ENCODE peak calls at places on chromosomes 16 and 17, in eight cellular contexts. One of them, this sample, is unnamed.

GRCh38 chr17:81379523-81379942 is 15.7 kb upstream of the BAHCC1 start:
- DNase-seq in brain microvascular endothelial cell: no peak
- DNase-seq in BE2C: no peak
- DNase-seq in esophagus squamous epithelium: no peak
- DNase-seq in H1: no peak
- DNase-seq in neural progenitor cell: no peak
- DNase-seq in prostate gland: peak; percentile 82
- DNase-seq in mucosa of descending colon: peak; percentile 84
- DNase-seq in this sample: peak; percentile 59

GRCh38 chr17:72884066-72884465 is 208.4 kb downstream of the SLC39A11 start:
- DNase-seq in H1: no peak
- DNase-seq in mucosa of descending colon: no peak
- DNase-seq in neural progenitor cell: no peak
- DNase-seq in prostate gland: no peak
- DNase-seq in esophagus squamous epithelium: no peak
- DNase-seq in brain microvascular endothelial cell: no peak
- DNase-seq in BE2C: no peak
- DNase-seq in this sample: no peak

GRCh38 chr17:44053130-44053872 is 13.2 kb downstream of the LSM12 start:
- DNase-seq in H1: no peak
- DNase-seq in prostate gland: no peak
- DNase-seq in neural progenitor cell: no peak
- DNase-seq in brain microvascular endothelial cell: no peak
- DNase-seq in mucosa of descending colon: no peak
- DNase-seq in esophagus squamous epithelium: no peak
- DNase-seq in BE2C: no peak
- DNase-seq in this sample: no peak

GRCh38 chr16:49664221-49665215 is 191.4 kb downstream of the ZNF423 start:
- DNase-seq in prostate gland: no peak
- DNase-seq in BE2C: peak; percentile 38
- DNase-seq in mucosa of descending colon: peak; percentile 37
- DNase-seq in H1: no peak
- DNase-seq in neural progenitor cell: no peak
- DNase-seq in brain microvascular endothelial cell: no peak
- DNase-seq in esophagus squamous epithelium: no peak
- DNase-seq in this sample: no peak

GRCh38 chr17:1686086-1686485 is 1.4 kb upstream of the PRPF8 start:
- DNase-seq in esophagus squamous epithelium: no peak
- DNase-seq in brain microvascular endothelial cell: no peak
- DNase-seq in mucosa of descending colon: no peak
- DNase-seq in prostate gland: no peak
- DNase-seq in neural progenitor cell: no peak
- DNase-seq in H1: no peak
- DNase-seq in BE2C: no peak
- DNase-seq in this sample: peak; percentile 70

GRCh38 chr17:59914274-59914854 is 21.4 kb downstream of the RPS6KB1 start:
- DNase-seq in prostate gland: no peak
- DNase-seq in esophagus squamous epithelium: no peak
- DNase-seq in neural progenitor cell: peak; percentile 52
- DNase-seq in H1: no peak
- DNase-seq in mucosa of descending colon: no peak
- DNase-seq in brain microvascular endothelial cell: no peak
- DNase-seq in BE2C: peak; percentile 25
- DNase-seq in this sample: peak; percentile 43

GRCh38 chr17:17950806-17951205 is 21.4 kb downstream of the TOM1L2 start:
- DNase-seq in esophagus squamous epithelium: no peak
- DNase-seq in H1: no peak
- DNase-seq in mucosa of descending colon: no peak
- DNase-seq in neural progenitor cell: no peak
- DNase-seq in BE2C: no peak
- DNase-seq in prostate gland: no peak
- DNase-seq in brain microvascular endothelial cell: no peak
- DNase-seq in this sample: no peak

GRCh38 chr16:86692476-86692875 is 114.1 kb downstream of the FOXL1 start:
- DNase-seq in prostate gland: no peak
- DNase-seq in BE2C: no peak
- DNase-seq in brain microvascular endothelial cell: no peak
- DNase-seq in esophagus squamous epithelium: no peak
- DNase-seq in mucosa of descending colon: no peak
- DNase-seq in neural progenitor cell: no peak
- DNase-seq in H1: no peak
- DNase-seq in this sample: no peak

GRCh38 chr17:31830971-31831755 is 27.9 kb downstream of the COPRS start:
- DNase-seq in H1: no peak
- DNase-seq in esophagus squamous epithelium: no peak
- DNase-seq in neural progenitor cell: no peak
- DNase-seq in BE2C: no peak
- DNase-seq in prostate gland: no peak
- DNase-seq in brain microvascular endothelial cell: peak; percentile 42
- DNase-seq in mucosa of descending colon: no peak
- DNase-seq in this sample: no peak

GRCh38 chr16:57083469-57083868 is 8.9 kb upstream of the CPNE2 start:
- DNase-seq in BE2C: no peak
- DNase-seq in mucosa of descending colon: no peak
- DNase-seq in prostate gland: no peak
- DNase-seq in esophagus squamous epithelium: no peak
- DNase-seq in H1: no peak
- DNase-seq in brain microvascular endothelial cell: no peak
- DNase-seq in neural progenitor cell: no peak
- DNase-seq in this sample: no peak

GRCh38 chr16:73018796-73019455 is 29.0 kb downstream of the ZFHX3 start:
- DNase-seq in esophagus squamous epithelium: no peak
- DNase-seq in BE2C: no peak
- DNase-seq in prostate gland: no peak
- DNase-seq in neural progenitor cell: no peak
- DNase-seq in H1: no peak
- DNase-seq in brain microvascular endothelial cell: no peak
- DNase-seq in mucosa of descending colon: no peak
- DNase-seq in this sample: no peak

GRCh38 chr17:19317359-19318095 is 45.0 kb downstream of the B9D1 start:
- DNase-seq in esophagus squamous epithelium: no peak
- DNase-seq in neural progenitor cell: peak; percentile 87
- DNase-seq in H1: peak; percentile 80
- DNase-seq in mucosa of descending colon: peak; percentile 83
- DNase-seq in prostate gland: no peak
- DNase-seq in BE2C: peak; percentile 74
- DNase-seq in brain microvascular endothelial cell: peak; percentile 94
- DNase-seq in this sample: no peak

GRCh38 chr17:19315104-19315503 is 47.4 kb downstream of the B9D1 start:
- DNase-seq in neural progenitor cell: no peak
- DNase-seq in H1: no peak
- DNase-seq in BE2C: no peak
- DNase-seq in brain microvascular endothelial cell: no peak
- DNase-seq in esophagus squamous epithelium: no peak
- DNase-seq in prostate gland: no peak
- DNase-seq in mucosa of descending colon: no peak
- DNase-seq in this sample: no peak

GRCh38 chr17:19313746-19314651 is 48.5 kb downstream of the B9D1 start:
- DNase-seq in esophagus squamous epithelium: no peak
- DNase-seq in brain microvascular endothelial cell: no peak
- DNase-seq in BE2C: no peak
- DNase-seq in neural progenitor cell: no peak
- DNase-seq in prostate gland: no peak
- DNase-seq in mucosa of descending colon: no peak
- DNase-seq in H1: no peak
- DNase-seq in this sample: no peak

GRCh38 chr17:19318611-19319010 is 43.9 kb downstream of the B9D1 start:
- DNase-seq in BE2C: no peak
- DNase-seq in mucosa of descending colon: no peak
- DNase-seq in neural progenitor cell: no peak
- DNase-seq in H1: no peak
- DNase-seq in brain microvascular endothelial cell: no peak
- DNase-seq in esophagus squamous epithelium: no peak
- DNase-seq in prostate gland: no peak
- DNase-seq in this sample: no peak

DNA sequence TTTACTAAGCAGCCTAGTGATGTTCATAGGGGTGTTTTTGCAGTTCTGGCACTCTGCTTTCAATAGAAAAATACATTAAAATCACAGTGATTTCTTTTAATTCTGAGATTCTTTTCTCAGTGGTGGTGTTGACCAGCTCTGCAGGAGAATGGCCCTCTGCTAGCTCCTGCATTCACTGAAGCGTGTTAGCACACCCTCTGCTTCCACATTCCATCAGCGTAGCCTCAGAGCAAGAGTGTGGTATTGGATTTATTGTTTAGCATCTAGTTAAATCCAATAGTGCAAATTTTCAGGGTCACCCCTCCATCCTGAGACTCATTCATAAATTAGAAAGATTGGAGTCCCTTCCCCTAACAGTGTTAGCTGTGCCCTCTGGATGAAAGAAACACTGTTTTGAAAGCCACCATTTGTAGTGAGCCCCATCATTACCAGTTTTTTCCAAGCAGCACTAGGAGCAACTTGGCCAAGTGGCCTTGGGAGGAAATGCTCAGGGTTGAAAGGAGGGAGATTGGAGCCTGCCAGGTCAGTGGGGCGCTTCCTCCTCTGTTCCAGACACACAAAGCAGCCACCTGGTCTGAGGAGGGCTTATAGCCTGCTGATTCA is 45.7 kb downstream of the B9D1 start:
- DNase-seq in brain microvascular endothelial cell: no peak
- DNase-seq in prostate gland: no peak
- DNase-seq in neural progenitor cell: no peak
- DNase-seq in esophagus squamous epithelium: no peak
- DNase-seq in mucosa of descending colon: no peak
- DNase-seq in BE2C: no peak
- DNase-seq in H1: no peak
- DNase-seq in this sample: no peak
- H3K36me3 ChIP-seq in brain microvascular endothelial cell: peaks cover 6% of the 10 kb centered on the region
- H3K36me3 ChIP-seq in prostate gland: peaks cover 5% of the 10 kb centered on the region
- H3K36me3 ChIP-seq in neural progenitor cell: no peaks in the 10 kb centered on the region
- H3K36me3 ChIP-seq in esophagus squamous epithelium: peaks cover 13% of the 10 kb centered on the region
- H3K36me3 ChIP-seq in mucosa of descending colon: no peaks in the 10 kb centered on the region
- H3K36me3 ChIP-seq in BE2C: no peaks in the 10 kb centered on the region
- H3K36me3 ChIP-seq in H1: peaks cover 21% of the 10 kb centered on the region
- H3K36me3 ChIP-seq in this sample: peaks cover 25% of the 10 kb centered on the region

DNA sequence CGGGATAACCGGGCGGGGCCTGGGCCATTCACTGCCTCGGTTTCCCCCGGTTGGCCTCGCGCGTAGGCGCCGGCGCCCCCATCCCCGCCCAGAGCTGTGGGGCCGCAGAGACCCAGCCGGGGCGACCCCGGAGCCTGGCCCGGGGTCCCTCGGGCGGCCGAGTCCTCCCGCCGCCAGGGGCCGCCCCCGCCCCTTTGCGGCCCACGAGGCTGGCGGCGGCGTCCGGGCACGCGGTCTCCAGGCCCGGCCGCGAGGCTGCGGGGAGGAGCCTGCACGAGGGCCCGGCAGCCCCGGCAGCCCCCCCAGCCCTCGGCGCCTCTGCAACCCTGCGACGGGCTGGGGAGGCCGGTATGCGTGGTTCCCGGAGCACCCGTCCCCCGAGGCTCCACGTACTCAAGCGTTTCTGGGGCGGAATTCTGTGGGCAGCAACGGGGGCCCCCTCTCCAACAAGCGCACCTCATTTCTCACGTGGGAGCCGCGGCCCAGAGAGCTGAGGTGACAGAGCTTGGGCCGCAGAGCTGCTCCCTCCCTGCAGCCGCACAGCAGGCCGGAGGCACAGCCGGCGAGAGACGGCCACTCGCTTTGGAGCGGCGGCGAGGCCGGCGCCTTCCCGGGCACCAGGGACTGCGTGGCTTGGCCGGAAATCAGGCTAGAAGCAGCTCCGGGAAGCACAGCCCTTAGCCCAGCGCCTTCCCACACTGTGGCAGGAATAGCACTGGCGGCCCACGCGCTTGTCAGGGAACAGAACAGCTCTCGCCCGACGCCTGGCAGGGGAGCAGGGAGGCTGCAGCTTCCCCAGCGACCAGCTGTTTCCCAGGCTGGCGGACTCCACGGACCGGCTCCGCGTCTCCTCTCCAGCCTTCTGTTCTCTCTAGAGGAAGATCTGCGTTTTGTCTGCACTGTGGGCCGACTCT is 860 bp upstream of the LIMD2 start:
- DNase-seq in neural progenitor cell: peak; percentile 74
- DNase-seq in mucosa of descending colon: peak; percentile 49
- DNase-seq in BE2C: peak; percentile 63
- DNase-seq in H1: peak; percentile 72
- DNase-seq in esophagus squamous epithelium: no peak
- DNase-seq in brain microvascular endothelial cell: peak; percentile 39
- DNase-seq in prostate gland: no peak
- DNase-seq in this sample: no peak
- TF ChIP-seq CTCF in neural progenitor cell: peak; percentile 43
- TF ChIP-seq CTCF in mucosa of descending colon: no peak
- TF ChIP-seq CTCF in BE2C: no peak
- TF ChIP-seq CTCF in H1: peak; percentile 32
- TF ChIP-seq CTCF in esophagus squamous epithelium: no peak
- TF ChIP-seq CTCF in brain microvascular endothelial cell: peak; percentile 15
- TF ChIP-seq CTCF in prostate gland: peak; percentile 21
- TF ChIP-seq CTCF in this sample: no peak

GRCh38 chr17:30344283-30345088 is 10.6 kb upstream of the TMIGD1 start:
- DNase-seq in esophagus squamous epithelium: no peak
- DNase-seq in mucosa of descending colon: peak; percentile 71
- DNase-seq in brain microvascular endothelial cell: no peak
- DNase-seq in neural progenitor cell: no peak
- DNase-seq in prostate gland: peak; percentile 82
- DNase-seq in BE2C: no peak
- DNase-seq in H1: no peak
- DNase-seq in this sample: peak; percentile 76
- H3K4me3 ChIP-seq in esophagus squamous epithelium: no peak overlapping the region
- H3K4me3 ChIP-seq in mucosa of descending colon: no peak overlapping the region
- H3K4me3 ChIP-seq in brain microvascular endothelial cell: no peak overlapping the region
- H3K4me3 ChIP-seq in neural progenitor cell: no peak overlapping the region
- H3K4me3 ChIP-seq in prostate gland: no peak overlapping the region
- H3K4me3 ChIP-seq in BE2C: no peak overlapping the region
- H3K4me3 ChIP-seq in H1: no peak overlapping the region
- H3K4me3 ChIP-seq in this sample: no peak overlapping the region

GRCh38 chr17:50754521-50754920 is 12.8 kb downstream of the ANKRD40CL start:
- DNase-seq in neural progenitor cell: no peak
- DNase-seq in H1: no peak
- DNase-seq in prostate gland: no peak
- DNase-seq in brain microvascular endothelial cell: no peak
- DNase-seq in mucosa of descending colon: no peak
- DNase-seq in esophagus squamous epithelium: no peak
- DNase-seq in BE2C: no peak
- DNase-seq in this sample: no peak

GRCh38 chr17:50745631-50746030 is 21.7 kb downstream of the ANKRD40CL start:
- DNase-seq in brain microvascular endothelial cell: no peak
- DNase-seq in esophagus squamous epithelium: no peak
- DNase-seq in mucosa of descending colon: no peak
- DNase-seq in prostate gland: no peak
- DNase-seq in H1: no peak
- DNase-seq in BE2C: no peak
- DNase-seq in neural progenitor cell: no peak
- DNase-seq in this sample: no peak

GRCh38 chr17:50749243-50749642 is 18.1 kb downstream of the ANKRD40CL start:
- DNase-seq in neural progenitor cell: no peak
- DNase-seq in brain microvascular endothelial cell: no peak
- DNase-seq in BE2C: no peak
- DNase-seq in esophagus squamous epithelium: no peak
- DNase-seq in prostate gland: no peak
- DNase-seq in mucosa of descending colon: no peak
- DNase-seq in H1: no peak
- DNase-seq in this sample: no peak
- H3K36me3 ChIP-seq in neural progenitor cell: peaks cover 70% of the 10 kb centered on the region
- H3K36me3 ChIP-seq in brain microvascular endothelial cell: peaks cover 74% of the 10 kb centered on the region
- H3K36me3 ChIP-seq in BE2C: peaks cover 92% of the 10 kb centered on the region
- H3K36me3 ChIP-seq in esophagus squamous epithelium: peaks cover 15% of the 10 kb centered on the region
- H3K36me3 ChIP-seq in prostate gland: peaks cover 8% of the 10 kb centered on the region
- H3K36me3 ChIP-seq in mucosa of descending colon: peaks cover 26% of the 10 kb centered on the region
- H3K36me3 ChIP-seq in H1: peaks cover 98% of the 10 kb centered on the region
- H3K36me3 ChIP-seq in this sample: peaks cover 16% of the 10 kb centered on the region

GRCh38 chr17:30212750-30213149 is 22.7 kb downstream of the SLC6A4 start:
- DNase-seq in neural progenitor cell: no peak
- DNase-seq in esophagus squamous epithelium: no peak
- DNase-seq in prostate gland: no peak
- DNase-seq in mucosa of descending colon: no peak
- DNase-seq in brain microvascular endothelial cell: no peak
- DNase-seq in BE2C: no peak
- DNase-seq in H1: no peak
- DNase-seq in this sample: no peak
- TF ChIP-seq CTCF in neural progenitor cell: no peak
- TF ChIP-seq CTCF in esophagus squamous epithelium: no peak
- TF ChIP-seq CTCF in prostate gland: no peak
- TF ChIP-seq CTCF in mucosa of descending colon: no peak
- TF ChIP-seq CTCF in brain microvascular endothelial cell: peak; percentile 11
- TF ChIP-seq CTCF in BE2C: no peak
- TF ChIP-seq CTCF in H1: no peak
- TF ChIP-seq CTCF in this sample: no peak

This sample was measured in bronchial epithelial cell.